ENCODE peak calls at places on chromosomes 3 and 15, in eight cellular contexts. S is transverse colon, H is adrenal gland, D is uterus, P is GM10248, C is ovary, Y is heart left ventricle, M is GM23338. U is an unnamed sample.

GRCh38 chr3:181710581-181711255 is 1.0 kb upstream of the SOX2 start:
- DNase-seq in H (no peak), M (peak), C (no peak), Y (no peak), P (no peak), S (no peak), D (no peak), U (no peak)

GRCh38 chr3:42159706-42160472 is 68.7 kb downstream of the TRAK1 start:
- DNase-seq in C (peak), P (peak), H (peak), D (no peak), M (peak), Y (peak), S (peak), U (no peak)

GRCh38 chr3:181739628-181740027 is 27.9 kb downstream of the SOX2 start:
- DNase-seq in M (no peak), D (no peak), H (no peak), S (no peak), Y (no peak), P (no peak), C (no peak), U (no peak)

GRCh38 chr3:104510091-104510860 is 856.4 kb upstream of the ALCAM start:
- DNase-seq in H (no peak), S (no peak), P (no peak), D (no peak), Y (no peak), M (no peak), C (no peak), U (no peak)

GRCh38 chr3:194974468-194975135 is 288.9 kb downstream of the FAM43A start:
- DNase-seq in S (no peak), Y (no peak), H (no peak), M (no peak), C (no peak), P (no peak), D (no peak), U (no peak)

GRCh38 chr3:52277972-52278509 is 408 bp downstream of the WDR82 start:
- DNase-seq in H (peak), M (peak), C (no peak), P (peak), S (no peak), D (peak), Y (no peak), U (no peak)

GRCh38 chr3:3088066-3088465 is 22.1 kb downstream of the IL5RA start:
- DNase-seq in H (no peak), M (no peak), P (no peak), Y (no peak), D (no peak), S (no peak), C (no peak), U (no peak)

GRCh38 chr15:39393575-39394335 is 187.1 kb upstream of the THBS1 start:
- DNase-seq in S (peak), C (no peak), Y (no peak), M (no peak), H (no peak), D (no peak), P (no peak), U (no peak)

GRCh38 chr3:59775106-59775505 is 725.3 kb upstream of the CFAP20DC start:
- DNase-seq in P (no peak), C (no peak), M (no peak), H (no peak), S (no peak), D (no peak), Y (no peak), U (no peak)

GRCh38 chr3:38137615-38138346 is 680 bp upstream of the MYD88 start:
- DNase-seq in Y (no peak), P (no peak), D (peak), M (peak), H (no peak), C (no peak), S (peak), U (no peak)

GRCh38 chr3:66152336-66152735 is 68.5 kb upstream of the SLC25A26 start:
- DNase-seq in H (no peak), D (no peak), M (no peak), Y (no peak), P (no peak), C (no peak), S (no peak), U (no peak)

GRCh38 chr15:61169904-61170695 is 59.0 kb downstream of the RORA start:
- DNase-seq in H (no peak), M (peak), D (no peak), C (no peak), S (no peak), Y (no peak), P (no peak), U (no peak)

GRCh38 chr3:41679412-41679811 is 282.5 kb downstream of the ULK4 start:
- DNase-seq in M (no peak), C (no peak), D (no peak), Y (no peak), P (no peak), S (no peak), H (no peak), U (no peak)

GRCh38 chr3:99825239-99825638 is 7.6 kb downstream of the CMSS1 start:
- DNase-seq in C (no peak), S (no peak), D (no peak), M (no peak), Y (no peak), H (no peak), P (no peak), U (no peak)

GRCh38 chr3:63352008-63352279 is 73.8 kb downstream of the SYNPR start:
- DNase-seq in C (no peak), Y (no peak), H (no peak), P (no peak), D (no peak), S (peak), M (no peak), U (no peak)

GRCh38 chr15:93470042-93470441 is 381.0 kb upstream of the RGMA start:
- DNase-seq in P (no peak), D (no peak), C (no peak), S (no peak), Y (no peak), H (no peak), M (peak), U (no peak)

GRCh38 chr3:133531981-133532380 is 41.5 kb upstream of the CDV3 start:
- DNase-seq in S (no peak), Y (no peak), D (no peak), P (no peak), M (no peak), H (no peak), C (no peak), U (no peak)

GRCh38 chr15:45023659-45024320 is 795 bp downstream of the SORD start:
- DNase-seq in S (no peak), D (no peak), Y (no peak), P (no peak), H (no peak), M (peak), C (no peak), U (no peak)

GRCh38 chr3:74661672-74662071 is 47.2 kb upstream of the CNTN3 start:
- DNase-seq in S (no peak), Y (no peak), P (no peak), M (no peak), D (no peak), C (no peak), H (no peak), U (no peak)

GRCh38 chr3:89474333-89475130 is 367.1 kb downstream of the EPHA3 start:
- DNase-seq in H (no peak), S (no peak), P (no peak), Y (no peak), D (no peak), M (no peak), C (no peak), U (no peak)

GRCh38 chr15:67863442-67863987 is 23.7 kb upstream of the RNU6-1 start:
- DNase-seq in S (peak), C (peak), M (peak), H (peak), D (peak), P (peak), Y (peak), U (peak)

GRCh38 chr3:50132421-50133282 is 22.5 kb upstream of the SEMA3F start:
- DNase-seq in C (no peak), S (no peak), H (no peak), D (no peak), Y (no peak), M (peak), P (no peak), U (no peak)

GRCh38 chr15:40955930-40956542 is 2.8 kb downstream of the CHAC1 start:
- DNase-seq in M (no peak), P (no peak), S (no peak), D (no peak), Y (no peak), H (no peak), C (no peak), U (no peak)

GRCh38 chr3:136818191-136818850 is 605 bp upstream of the SLC35G2 start:
- DNase-seq in Y (peak), M (peak), D (peak), S (peak), C (peak), P (peak), H (peak), U (peak)

GRCh38 chr3:195270350-195271115 is 426 bp downstream of the XXYLT1 start:
- DNase-seq in D (peak), S (peak), P (peak), C (peak), M (peak), H (peak), Y (peak), U (peak)

GRCh38 chr3:154615451-154615850 is 185.5 kb upstream of the GPR149 start:
- DNase-seq in C (no peak), S (no peak), D (no peak), Y (no peak), H (no peak), P (no peak), M (no peak), U (no peak)

GRCh38 chr3:194871143-194871863 is 185.6 kb downstream of the FAM43A start:
- DNase-seq in Y (peak), S (peak), H (peak), C (peak), M (peak), D (peak), P (peak), U (peak)

GRCh38 chr3:194273396-194274310 is 77.5 kb downstream of the CPN2 start:
- DNase-seq in C (no peak), P (no peak), H (peak), Y (no peak), D (peak), S (no peak), M (no peak), U (no peak)

GRCh38 chr3:191324936-191325335 is 4.3 kb upstream of the CCDC50 start:
- DNase-seq in S (no peak), D (no peak), M (no peak), H (no peak), P (no peak), Y (no peak), C (no peak), U (no peak)

GRCh38 chr3:33982269-33982798 is 183.9 kb downstream of the PDCD6IP start:
- DNase-seq in D (no peak), S (no peak), H (no peak), C (no peak), M (no peak), P (no peak), Y (no peak), U (no peak)

GRCh38 chr3:33975463-33975862 is 177.0 kb downstream of the PDCD6IP start:
- DNase-seq in M (no peak), D (no peak), P (no peak), Y (no peak), C (no peak), H (no peak), S (no peak), U (no peak)

GRCh38 chr3:33977227-33977626 is 178.8 kb downstream of the PDCD6IP start:
- DNase-seq in P (no peak), M (no peak), H (no peak), D (no peak), Y (no peak), C (no peak), S (no peak), U (no peak)

GRCh38 chr3:33980252-33980651 is 181.8 kb downstream of the PDCD6IP start:
- DNase-seq in C (no peak), P (no peak), H (no peak), S (no peak), Y (no peak), M (peak), D (no peak), U (no peak)
- TF ChIP-seq CTCF in C (no peak), P (peak), H (peak), S (no peak), Y (peak), M (peak), D (peak), U (peak)

GRCh38 chr3:97917813-97918536 is 54.3 kb downstream of the RIOX2 start:
- DNase-seq in P (no peak), Y (no peak), S (no peak), H (no peak), C (no peak), D (no peak), M (no peak), U (no peak)
- TF ChIP-seq CTCF in P (no peak), Y (no peak), S (no peak), H (no peak), C (no peak), D (no peak), M (no peak), U (no peak)

DNA sequence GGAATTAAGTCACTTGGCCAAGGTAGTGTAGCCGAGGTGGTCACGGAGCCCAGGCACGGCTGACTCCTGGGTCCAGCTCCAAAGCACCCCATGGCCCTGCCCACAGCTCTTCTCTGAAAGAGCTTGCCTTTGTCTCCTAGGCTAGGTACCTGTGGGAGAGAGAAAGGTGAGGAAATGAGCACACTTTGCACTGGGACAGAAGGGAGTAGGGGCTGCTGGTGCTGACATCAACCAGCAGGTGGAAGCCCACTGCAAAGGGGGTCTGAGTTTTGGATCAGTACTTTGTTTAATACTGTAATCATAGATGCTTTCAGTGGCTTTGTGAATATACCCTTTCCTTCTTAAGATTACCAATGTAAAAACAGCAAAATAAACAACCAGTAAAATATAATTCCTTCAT is 128.3 kb upstream of the EIF1B start:
- DNase-seq in S (no peak), C (no peak), P (no peak), H (no peak), D (no peak), Y (no peak), M (peak), U (no peak)
- TF ChIP-seq CTCF in S (no peak), C (no peak), P (no peak), H (no peak), D (no peak), Y (no peak), M (peak), U (no peak)

GRCh38 chr3:94291686-94292085 is 228.8 kb downstream of the NSUN3 start:
- DNase-seq in C (no peak), S (no peak), Y (no peak), H (no peak), P (no peak), D (no peak), M (no peak), U (no peak)

GRCh38 chr3:94285874-94286273 is 223.0 kb downstream of the NSUN3 start:
- DNase-seq in P (no peak), Y (no peak), C (no peak), H (no peak), M (peak), S (no peak), D (no peak), U (no peak)
- TF ChIP-seq CTCF in P (no peak), Y (no peak), C (no peak), H (no peak), M (no peak), S (no peak), D (no peak), U (no peak)

DNA sequence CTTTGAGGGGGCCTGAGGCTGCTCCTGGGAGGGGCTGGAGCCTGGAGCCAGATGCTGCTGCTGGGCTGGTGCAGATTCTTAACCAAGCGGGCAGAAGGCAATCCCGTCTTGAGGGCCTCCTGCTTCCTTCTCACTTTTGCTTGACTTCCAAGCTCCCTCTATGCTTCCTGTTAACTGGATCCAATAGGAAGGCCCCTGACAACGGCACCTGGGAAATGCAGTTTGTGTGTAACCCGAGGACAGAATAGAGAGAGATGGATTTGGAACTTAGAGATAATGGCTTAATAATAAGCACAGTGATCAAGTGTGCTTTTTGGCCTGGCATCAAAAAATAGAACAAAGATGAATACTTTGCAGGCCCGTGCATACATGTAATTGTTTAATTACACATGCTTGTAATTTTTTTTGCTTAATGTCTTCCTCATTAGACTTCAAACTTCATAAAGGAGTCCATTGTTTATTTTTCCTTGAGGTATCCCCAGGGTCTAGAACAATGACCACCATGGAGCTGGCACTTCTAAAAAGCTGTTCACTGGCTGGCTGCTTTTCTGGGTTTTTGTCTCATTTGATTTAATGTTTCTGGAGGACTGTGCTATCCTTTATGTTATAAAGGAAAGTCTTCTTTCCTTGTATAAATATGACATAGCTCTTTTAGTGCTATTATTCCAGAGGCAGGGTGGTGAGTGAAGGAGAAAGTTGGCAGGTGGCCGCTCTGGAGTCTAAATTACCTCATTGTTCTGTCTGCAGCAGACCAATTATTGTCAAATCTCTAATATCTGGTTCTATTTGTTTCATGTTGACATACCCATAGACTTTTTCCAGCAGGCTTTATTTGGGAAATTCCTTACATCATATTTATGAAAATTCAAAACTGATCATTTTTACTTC is 63.2 kb upstream of the MITF start:
- DNase-seq in C (no peak), H (no peak), S (no peak), D (no peak), P (no peak), Y (no peak), M (no peak), U (no peak)
- TF ChIP-seq CTCF in C (no peak), H (no peak), S (no peak), D (no peak), P (no peak), Y (no peak), M (no peak), U (no peak)